ENCODE peak calls at places on chromosomes 3 and 15, in nine cellular contexts. One of them, this sample, is unnamed.

GRCh38 chr15:74889390-74889881 is 406 bp upstream of the MPI start:
- DNase-seq in lower leg skin: no peak
- DNase-seq in pons: no peak
- DNase-seq in CD14-positive monocyte: no peak
- DNase-seq in activated T-helper 1 cell treated with anti-CD3 and anti-CD28 coated beads, Interleukin-2, amount 50 U/mL, for 16 hours: no peak
- DNase-seq in endothelial cell: peak; percentile 39
- DNase-seq in amygdala: peak; percentile 50
- DNase-seq in GM12892: no peak
- DNase-seq in OCI-LY7: no peak
- DNase-seq in this sample: no peak

GRCh38 chr15:35907507-35907906 is 361.5 kb upstream of the DPH6 start:
- DNase-seq in lower leg skin: no peak
- DNase-seq in pons: no peak
- DNase-seq in CD14-positive monocyte: no peak
- DNase-seq in activated T-helper 1 cell treated with anti-CD3 and anti-CD28 coated beads, Interleukin-2, amount 50 U/mL, for 16 hours: no peak
- DNase-seq in endothelial cell: no peak
- DNase-seq in amygdala: no peak
- DNase-seq in GM12892: no peak
- DNase-seq in OCI-LY7: no peak
- DNase-seq in this sample: no peak

GRCh38 chr15:76863693-76864092 is 41.4 kb downstream of the SCAPER start:
- DNase-seq in lower leg skin: no peak
- DNase-seq in pons: no peak
- DNase-seq in CD14-positive monocyte: no peak
- DNase-seq in activated T-helper 1 cell treated with anti-CD3 and anti-CD28 coated beads, Interleukin-2, amount 50 U/mL, for 16 hours: no peak
- DNase-seq in endothelial cell: no peak
- DNase-seq in amygdala: no peak
- DNase-seq in GM12892: no peak
- DNase-seq in OCI-LY7: no peak
- DNase-seq in this sample: no peak

GRCh38 chr3:101635954-101636798 is 40.8 kb downstream of the ZBTB11 start:
- DNase-seq in lower leg skin: peak; percentile 21
- DNase-seq in pons: peak; percentile 38
- DNase-seq in CD14-positive monocyte: no peak
- DNase-seq in activated T-helper 1 cell treated with anti-CD3 and anti-CD28 coated beads, Interleukin-2, amount 50 U/mL, for 16 hours: peak; percentile 41
- DNase-seq in endothelial cell: peak; percentile 81
- DNase-seq in amygdala: peak; percentile 21
- DNase-seq in GM12892: peak; percentile 20
- DNase-seq in OCI-LY7: peak; percentile 73
- DNase-seq in this sample: peak; percentile 66

GRCh38 chr3:67076607-67077006 is 78.5 kb downstream of the KBTBD8 start:
- DNase-seq in lower leg skin: no peak
- DNase-seq in pons: no peak
- DNase-seq in CD14-positive monocyte: no peak
- DNase-seq in activated T-helper 1 cell treated with anti-CD3 and anti-CD28 coated beads, Interleukin-2, amount 50 U/mL, for 16 hours: no peak
- DNase-seq in endothelial cell: no peak
- DNase-seq in amygdala: no peak
- DNase-seq in GM12892: no peak
- DNase-seq in OCI-LY7: no peak
- DNase-seq in this sample: no peak

GRCh38 chr3:172622916-172623700 is 87.8 kb downstream of the NCEH1 start:
- DNase-seq in lower leg skin: no peak
- DNase-seq in pons: no peak
- DNase-seq in CD14-positive monocyte: no peak
- DNase-seq in activated T-helper 1 cell treated with anti-CD3 and anti-CD28 coated beads, Interleukin-2, amount 50 U/mL, for 16 hours: no peak
- DNase-seq in endothelial cell: peak; percentile 45
- DNase-seq in amygdala: no peak
- DNase-seq in GM12892: no peak
- DNase-seq in OCI-LY7: peak; percentile 29
- DNase-seq in this sample: peak; percentile 61

GRCh38 chr3:43862992-43863805 is 172.5 kb downstream of the ABHD5 start:
- DNase-seq in lower leg skin: no peak
- DNase-seq in pons: no peak
- DNase-seq in CD14-positive monocyte: no peak
- DNase-seq in activated T-helper 1 cell treated with anti-CD3 and anti-CD28 coated beads, Interleukin-2, amount 50 U/mL, for 16 hours: no peak
- DNase-seq in endothelial cell: no peak
- DNase-seq in amygdala: no peak
- DNase-seq in GM12892: no peak
- DNase-seq in OCI-LY7: no peak
- DNase-seq in this sample: no peak

GRCh38 chr3:40035177-40035576 is 225.8 kb downstream of the MYRIP start:
- DNase-seq in lower leg skin: no peak
- DNase-seq in pons: no peak
- DNase-seq in CD14-positive monocyte: no peak
- DNase-seq in activated T-helper 1 cell treated with anti-CD3 and anti-CD28 coated beads, Interleukin-2, amount 50 U/mL, for 16 hours: no peak
- DNase-seq in endothelial cell: no peak
- DNase-seq in amygdala: no peak
- DNase-seq in GM12892: no peak
- DNase-seq in OCI-LY7: no peak
- DNase-seq in this sample: no peak

GRCh38 chr15:65873271-65873670 is 4.0 kb downstream of the RAB11A start:
- DNase-seq in lower leg skin: no peak
- DNase-seq in pons: no peak
- DNase-seq in CD14-positive monocyte: no peak
- DNase-seq in activated T-helper 1 cell treated with anti-CD3 and anti-CD28 coated beads, Interleukin-2, amount 50 U/mL, for 16 hours: no peak
- DNase-seq in endothelial cell: no peak
- DNase-seq in amygdala: no peak
- DNase-seq in GM12892: no peak
- DNase-seq in OCI-LY7: no peak
- DNase-seq in this sample: no peak

GRCh38 chr3:113034011-113034410 is 43.2 kb downstream of the GTPBP8 start:
- DNase-seq in lower leg skin: no peak
- DNase-seq in pons: no peak
- DNase-seq in CD14-positive monocyte: no peak
- DNase-seq in activated T-helper 1 cell treated with anti-CD3 and anti-CD28 coated beads, Interleukin-2, amount 50 U/mL, for 16 hours: no peak
- DNase-seq in endothelial cell: no peak
- DNase-seq in amygdala: no peak
- DNase-seq in GM12892: no peak
- DNase-seq in OCI-LY7: no peak
- DNase-seq in this sample: no peak

GRCh38 chr15:40440300-40441011 is at the start of gene BAHD1:
- DNase-seq in lower leg skin: peak; percentile 96
- DNase-seq in pons: peak; percentile 94
- DNase-seq in CD14-positive monocyte: peak; percentile 92
- DNase-seq in activated T-helper 1 cell treated with anti-CD3 and anti-CD28 coated beads, Interleukin-2, amount 50 U/mL, for 16 hours: peak; percentile 87
- DNase-seq in endothelial cell: peak; percentile 96
- DNase-seq in amygdala: peak; percentile 96
- DNase-seq in GM12892: peak; percentile 100
- DNase-seq in OCI-LY7: peak; percentile 96
- DNase-seq in this sample: peak; percentile 92

GRCh38 chr3:16070707-16071106 is 103.8 kb upstream of the GALNT15 start:
- DNase-seq in lower leg skin: no peak
- DNase-seq in pons: no peak
- DNase-seq in CD14-positive monocyte: no peak
- DNase-seq in activated T-helper 1 cell treated with anti-CD3 and anti-CD28 coated beads, Interleukin-2, amount 50 U/mL, for 16 hours: no peak
- DNase-seq in endothelial cell: no peak
- DNase-seq in amygdala: no peak
- DNase-seq in GM12892: no peak
- DNase-seq in OCI-LY7: no peak
- DNase-seq in this sample: no peak

GRCh38 chr3:194333212-194333980 is 17.7 kb downstream of the CPN2 start:
- DNase-seq in lower leg skin: peak; percentile 82
- DNase-seq in pons: peak; percentile 78
- DNase-seq in CD14-positive monocyte: peak; percentile 78
- DNase-seq in activated T-helper 1 cell treated with anti-CD3 and anti-CD28 coated beads, Interleukin-2, amount 50 U/mL, for 16 hours: peak; percentile 89
- DNase-seq in endothelial cell: peak; percentile 96
- DNase-seq in amygdala: no peak
- DNase-seq in GM12892: peak; percentile 76
- DNase-seq in OCI-LY7: peak; percentile 78
- DNase-seq in this sample: peak; percentile 87

GRCh38 chr3:182357928-182358327 is 435.4 kb upstream of the ATP11B start:
- DNase-seq in lower leg skin: no peak
- DNase-seq in pons: no peak
- DNase-seq in CD14-positive monocyte: no peak
- DNase-seq in activated T-helper 1 cell treated with anti-CD3 and anti-CD28 coated beads, Interleukin-2, amount 50 U/mL, for 16 hours: no peak
- DNase-seq in endothelial cell: no peak
- DNase-seq in amygdala: no peak
- DNase-seq in GM12892: no peak
- DNase-seq in OCI-LY7: no peak
- DNase-seq in this sample: no peak

GRCh38 chr3:29170894-29171582 is 109.8 kb upstream of the RBMS3 start:
- DNase-seq in lower leg skin: no peak
- DNase-seq in pons: no peak
- DNase-seq in CD14-positive monocyte: no peak
- DNase-seq in activated T-helper 1 cell treated with anti-CD3 and anti-CD28 coated beads, Interleukin-2, amount 50 U/mL, for 16 hours: no peak
- DNase-seq in endothelial cell: no peak
- DNase-seq in amygdala: no peak
- DNase-seq in GM12892: no peak
- DNase-seq in OCI-LY7: no peak
- DNase-seq in this sample: no peak

GRCh38 chr15:66483131-66483566 is 14.4 kb downstream of the SNAPC5 start:
- DNase-seq in lower leg skin: no peak
- DNase-seq in pons: no peak
- DNase-seq in CD14-positive monocyte: no peak
- DNase-seq in activated T-helper 1 cell treated with anti-CD3 and anti-CD28 coated beads, Interleukin-2, amount 50 U/mL, for 16 hours: no peak
- DNase-seq in endothelial cell: no peak
- DNase-seq in amygdala: no peak
- DNase-seq in GM12892: no peak
- DNase-seq in OCI-LY7: no peak
- DNase-seq in this sample: no peak

GRCh38 chr15:67805871-67806538 is 19.3 kb upstream of the SKOR1 start:
- DNase-seq in lower leg skin: no peak
- DNase-seq in pons: no peak
- DNase-seq in CD14-positive monocyte: no peak
- DNase-seq in activated T-helper 1 cell treated with anti-CD3 and anti-CD28 coated beads, Interleukin-2, amount 50 U/mL, for 16 hours: no peak
- DNase-seq in endothelial cell: no peak
- DNase-seq in amygdala: no peak
- DNase-seq in GM12892: no peak
- DNase-seq in OCI-LY7: no peak
- DNase-seq in this sample: no peak

GRCh38 chr3:71542548-71543370 is 40.8 kb downstream of the FOXP1 start:
- DNase-seq in lower leg skin: peak; percentile 83
- DNase-seq in pons: peak; percentile 81
- DNase-seq in CD14-positive monocyte: peak; percentile 84
- DNase-seq in activated T-helper 1 cell treated with anti-CD3 and anti-CD28 coated beads, Interleukin-2, amount 50 U/mL, for 16 hours: no peak
- DNase-seq in endothelial cell: peak; percentile 13
- DNase-seq in amygdala: peak; percentile 75
- DNase-seq in GM12892: no peak
- DNase-seq in OCI-LY7: peak; percentile 90
- DNase-seq in this sample: no peak

GRCh38 chr3:140233702-140234101 is 298.7 kb downstream of the CLSTN2 start:
- DNase-seq in lower leg skin: no peak
- DNase-seq in pons: no peak
- DNase-seq in CD14-positive monocyte: no peak
- DNase-seq in activated T-helper 1 cell treated with anti-CD3 and anti-CD28 coated beads, Interleukin-2, amount 50 U/mL, for 16 hours: no peak
- DNase-seq in endothelial cell: no peak
- DNase-seq in amygdala: no peak
- DNase-seq in GM12892: no peak
- DNase-seq in OCI-LY7: no peak
- DNase-seq in this sample: no peak

GRCh38 chr15:66649235-66649984 is 52.6 kb upstream of the SMAD6 start:
- DNase-seq in lower leg skin: no peak
- DNase-seq in pons: no peak
- DNase-seq in CD14-positive monocyte: no peak
- DNase-seq in activated T-helper 1 cell treated with anti-CD3 and anti-CD28 coated beads, Interleukin-2, amount 50 U/mL, for 16 hours: no peak
- DNase-seq in endothelial cell: no peak
- DNase-seq in amygdala: no peak
- DNase-seq in GM12892: no peak
- DNase-seq in OCI-LY7: no peak
- DNase-seq in this sample: peak; percentile 19

GRCh38 chr3:157174265-157174615 is 14.3 kb upstream of the CCNL1 start:
- DNase-seq in lower leg skin: no peak
- DNase-seq in pons: no peak
- DNase-seq in CD14-positive monocyte: no peak
- DNase-seq in activated T-helper 1 cell treated with anti-CD3 and anti-CD28 coated beads, Interleukin-2, amount 50 U/mL, for 16 hours: no peak
- DNase-seq in endothelial cell: no peak
- DNase-seq in amygdala: peak; percentile 37
- DNase-seq in GM12892: no peak
- DNase-seq in OCI-LY7: peak; percentile 35
- DNase-seq in this sample: peak; percentile 72

GRCh38 chr3:174775603-174776002 is 83.5 kb upstream of the NAALADL2 start:
- DNase-seq in lower leg skin: no peak
- DNase-seq in pons: no peak
- DNase-seq in CD14-positive monocyte: no peak
- DNase-seq in activated T-helper 1 cell treated with anti-CD3 and anti-CD28 coated beads, Interleukin-2, amount 50 U/mL, for 16 hours: no peak
- DNase-seq in endothelial cell: no peak
- DNase-seq in amygdala: no peak
- DNase-seq in GM12892: no peak
- DNase-seq in OCI-LY7: no peak
- DNase-seq in this sample: no peak

GRCh38 chr3:58994746-58995330 is 55.0 kb downstream of the CFAP20DC start:
- DNase-seq in lower leg skin: no peak
- DNase-seq in pons: peak; percentile 65
- DNase-seq in CD14-positive monocyte: no peak
- DNase-seq in activated T-helper 1 cell treated with anti-CD3 and anti-CD28 coated beads, Interleukin-2, amount 50 U/mL, for 16 hours: no peak
- DNase-seq in endothelial cell: peak; percentile 33
- DNase-seq in amygdala: no peak
- DNase-seq in GM12892: peak; percentile 1
- DNase-seq in OCI-LY7: peak; percentile 38
- DNase-seq in this sample: peak; percentile 49

GRCh38 chr3:41652931-41653330 is 309.0 kb downstream of the ULK4 start:
- DNase-seq in lower leg skin: no peak
- DNase-seq in pons: no peak
- DNase-seq in CD14-positive monocyte: no peak
- DNase-seq in activated T-helper 1 cell treated with anti-CD3 and anti-CD28 coated beads, Interleukin-2, amount 50 U/mL, for 16 hours: no peak
- DNase-seq in endothelial cell: no peak
- DNase-seq in amygdala: no peak
- DNase-seq in GM12892: no peak
- DNase-seq in OCI-LY7: no peak
- DNase-seq in this sample: no peak

GRCh38 chr15:90553248-90553745 is 23.6 kb downstream of the CRTC3 start:
- DNase-seq in lower leg skin: peak; percentile 50
- DNase-seq in pons: peak; percentile 78
- DNase-seq in CD14-positive monocyte: no peak
- DNase-seq in activated T-helper 1 cell treated with anti-CD3 and anti-CD28 coated beads, Interleukin-2, amount 50 U/mL, for 16 hours: no peak
- DNase-seq in endothelial cell: no peak
- DNase-seq in amygdala: no peak
- DNase-seq in GM12892: no peak
- DNase-seq in OCI-LY7: no peak
- DNase-seq in this sample: no peak

GRCh38 chr3:62372621-62373041 is 719 bp downstream of the FEZF2 start:
- DNase-seq in lower leg skin: no peak
- DNase-seq in pons: no peak
- DNase-seq in CD14-positive monocyte: no peak
- DNase-seq in activated T-helper 1 cell treated with anti-CD3 and anti-CD28 coated beads, Interleukin-2, amount 50 U/mL, for 16 hours: no peak
- DNase-seq in endothelial cell: peak; percentile 20
- DNase-seq in amygdala: no peak
- DNase-seq in GM12892: no peak
- DNase-seq in OCI-LY7: no peak
- DNase-seq in this sample: no peak

GRCh38 chr3:77041156-77041696 is 1.3 kb downstream of the ROBO2 start:
- DNase-seq in lower leg skin: no peak
- DNase-seq in pons: no peak
- DNase-seq in CD14-positive monocyte: no peak
- DNase-seq in activated T-helper 1 cell treated with anti-CD3 and anti-CD28 coated beads, Interleukin-2, amount 50 U/mL, for 16 hours: no peak
- DNase-seq in endothelial cell: no peak
- DNase-seq in amygdala: no peak
- DNase-seq in GM12892: no peak
- DNase-seq in OCI-LY7: no peak
- DNase-seq in this sample: no peak

GRCh38 chr3:127342735-127343134 is 54.9 kb upstream of the PRR20G start:
- DNase-seq in lower leg skin: no peak
- DNase-seq in pons: no peak
- DNase-seq in CD14-positive monocyte: no peak
- DNase-seq in activated T-helper 1 cell treated with anti-CD3 and anti-CD28 coated beads, Interleukin-2, amount 50 U/mL, for 16 hours: no peak
- DNase-seq in endothelial cell: no peak
- DNase-seq in amygdala: no peak
- DNase-seq in GM12892: no peak
- DNase-seq in OCI-LY7: no peak
- DNase-seq in this sample: no peak

GRCh38 chr3:168424059-168424765 is 328.5 kb upstream of the GOLIM4 start:
- DNase-seq in lower leg skin: no peak
- DNase-seq in pons: no peak
- DNase-seq in CD14-positive monocyte: no peak
- DNase-seq in activated T-helper 1 cell treated with anti-CD3 and anti-CD28 coated beads, Interleukin-2, amount 50 U/mL, for 16 hours: no peak
- DNase-seq in endothelial cell: no peak
- DNase-seq in amygdala: no peak
- DNase-seq in GM12892: no peak
- DNase-seq in OCI-LY7: no peak
- DNase-seq in this sample: no peak

GRCh38 chr3:180705619-180706018 is 26.3 kb upstream of the CCDC39 start:
- DNase-seq in lower leg skin: no peak
- DNase-seq in pons: no peak
- DNase-seq in CD14-positive monocyte: no peak
- DNase-seq in activated T-helper 1 cell treated with anti-CD3 and anti-CD28 coated beads, Interleukin-2, amount 50 U/mL, for 16 hours: no peak
- DNase-seq in endothelial cell: peak; percentile 31
- DNase-seq in amygdala: no peak
- DNase-seq in GM12892: no peak
- DNase-seq in OCI-LY7: no peak
- DNase-seq in this sample: no peak

This sample was measured in RPMI8226.